ENCODE peak calls at places on chromosomes 6 and 20, in four cellular contexts. Y is lower lobe of right lung, R is epithelial cell of esophagus, T is cardiac fibroblast. G is an unnamed sample.

GRCh38 chr6:143867236-143867635 is 3.0 kb downstream of the ZC2HC1B start:
- DNase-seq in Y (no peak), R (no peak), T (no peak), G (no peak)

GRCh38 chr20:36606171-36607116 is 865 bp downstream of the RAB5IF start:
- DNase-seq in Y (peak; percentile 75), R (peak; percentile 59), T (peak; percentile 60), G (peak; percentile 8)

GRCh38 chr6:54717849-54718455 is 128.6 kb upstream of the FAM83B start:
- DNase-seq in Y (no peak), R (peak; percentile 93), T (peak; percentile 61), G (no peak)

GRCh38 chr6:32933661-32934085 is 7.2 kb downstream of the HLA-DMB start:
- DNase-seq in Y (peak; percentile 80), R (peak; percentile 77), T (peak; percentile 84), G (peak; percentile 23)

GRCh38 chr6:140567469-140567868 is 1193.0 kb upstream of the CITED2 start:
- DNase-seq in Y (no peak), R (no peak), T (peak; percentile 35), G (no peak)

GRCh38 chr6:75305573-75305972 is 21.0 kb upstream of the TMEM30A start:
- DNase-seq in Y (no peak), R (no peak), T (no peak), G (no peak)

GRCh38 chr6:37334047-37334446 is 19.7 kb upstream of the RNF8 start:
- DNase-seq in Y (no peak), R (no peak), T (no peak), G (no peak)

GRCh38 chr6:139903411-139904157 is 529.1 kb upstream of the CITED2 start:
- DNase-seq in Y (no peak), R (no peak), T (no peak), G (no peak)

GRCh38 chr6:127690092-127690491 is 113.1 kb downstream of the C6orf58 start:
- DNase-seq in Y (no peak), R (peak; percentile 26), T (peak; percentile 36), G (no peak)

GRCh38 chr6:117791012-117791411 is 115.7 kb downstream of the NUS1 start:
- DNase-seq in Y (no peak), R (no peak), T (no peak), G (no peak)

GRCh38 chr6:31792741-31793140 is 2.8 kb downstream of the VARS1 start:
- DNase-seq in Y (no peak), R (peak; percentile 89), T (peak; percentile 11), G (no peak)

GRCh38 chr20:60050193-60050960 is 92.2 kb downstream of the CDH26 start:
- DNase-seq in Y (no peak), R (peak; percentile 81), T (no peak), G (no peak)

GRCh38 chr6:168437751-168438150 is 3.2 kb upstream of the SMOC2 start:
- DNase-seq in Y (no peak), R (no peak), T (no peak), G (no peak)

GRCh38 chr20:2059411-2059810 is 42.2 kb upstream of the STK35 start:
- DNase-seq in Y (no peak), R (no peak), T (no peak), G (peak; percentile 7)

GRCh38 chr6:138004423-138005287 is 102.6 kb downstream of the PERP start:
- DNase-seq in Y (no peak), R (peak; percentile 62), T (peak; percentile 49), G (no peak)

GRCh38 chr6:124441430-124441829 is 520.8 kb upstream of the RNF217 start:
- DNase-seq in Y (no peak), R (no peak), T (no peak), G (no peak)

GRCh38 chr6:42619963-42620362 is 56.1 kb downstream of the UBR2 start:
- DNase-seq in Y (no peak), R (no peak), T (no peak), G (no peak)

GRCh38 chr6:121826156-121826810 is 390.8 kb downstream of the GJA1 start:
- DNase-seq in Y (no peak), R (peak; percentile 97), T (peak; percentile 80), G (peak; percentile 72)

GRCh38 chr6:56226946-56227879 is 20.2 kb downstream of the COL21A1 start:
- DNase-seq in Y (no peak), R (no peak), T (peak; percentile 69), G (no peak)

GRCh38 chr6:139369568-139370046 is 4.8 kb downstream of the CITED2 start:
- DNase-seq in Y (no peak), R (peak; percentile 54), T (peak; percentile 83), G (no peak)

GRCh38 chr6:167827588-167828324 is 1.0 kb downstream of the AFDN start:
- DNase-seq in Y (peak; percentile 71), R (peak; percentile 46), T (peak; percentile 58), G (no peak)

GRCh38 chr20:45629496-45630100 is at the start of gene WFDC10A:
- DNase-seq in Y (peak; percentile 64), R (peak; percentile 72), T (peak; percentile 54), G (peak; percentile 2)

GRCh38 chr20:33349493-33349892 is 51.8 kb downstream of the CDK5RAP1 start:
- DNase-seq in Y (no peak), R (no peak), T (no peak), G (no peak)

GRCh38 chr6:168165373-168165772 is 86.4 kb upstream of the FRMD1 start:
- DNase-seq in Y (no peak), R (no peak), T (no peak), G (no peak)

GRCh38 chr6:73710470-73710869 is 14.5 kb downstream of the CD109 start:
- DNase-seq in Y (no peak), R (peak; percentile 93), T (peak; percentile 42), G (no peak)

GRCh38 chr6:82521369-82521768 is 157.8 kb downstream of the TPBG start:
- DNase-seq in Y (no peak), R (peak; percentile 59), T (no peak), G (no peak)

GRCh38 chr6:92790381-92790780 is 629.0 kb downstream of the EPHA7 start:
- DNase-seq in Y (no peak), R (no peak), T (no peak), G (no peak)

GRCh38 chr6:106972500-106972899 is 2.0 kb downstream of the CD24 start:
- DNase-seq in Y (no peak), R (peak; percentile 28), T (no peak), G (no peak)

GRCh38 chr6:84227434-84228197 is at the start of gene CEP162:
- DNase-seq in Y (peak; percentile 96), R (peak; percentile 87), T (peak; percentile 89), G (peak; percentile 49)

GRCh38 chr6:21431526-21431925 is 162.0 kb upstream of the SOX4 start:
- DNase-seq in Y (no peak), R (no peak), T (no peak), G (no peak)

GRCh38 chr6:31701666-31702420 is 1.3 kb downstream of the ABHD16A start:
- DNase-seq in Y (no peak), R (no peak), T (peak; percentile 33), G (no peak)

GRCh38 chr20:21133917-21134622 is 8.2 kb downstream of the KIZ start:
- DNase-seq in Y (no peak), R (no peak), T (no peak), G (no peak)

GRCh38 chr6:130995783-130996447 is 67.1 kb downstream of the EPB41L2 start:
- DNase-seq in Y (no peak), R (no peak), T (no peak), G (no peak)

GRCh38 chr6:158818580-158819212 is 472 bp downstream of the EZR start:
- DNase-seq in Y (peak; percentile 84), R (peak; percentile 71), T (peak; percentile 65), G (no peak)

GRCh38 chr6:132132911-132133639 is 181.9 kb upstream of the CCN2 start:
- DNase-seq in Y (no peak), R (peak; percentile 85), T (peak; percentile 51), G (no peak)

GRCh38 chr6:29762051-29762450 is 38.8 kb downstream of the HLA-F start:
- DNase-seq in Y (no peak), R (peak; percentile 82), T (no peak), G (no peak)

GRCh38 chr6:137234505-137234863 is 15.3 kb upstream of the IFNGR1 start:
- DNase-seq in Y (no peak), R (peak; percentile 81), T (no peak), G (no peak)

GRCh38 chr6:102051001-102051400 is 657.5 kb downstream of the GRIK2 start:
- DNase-seq in Y (no peak), R (no peak), T (no peak), G (no peak)

GRCh38 chr20:4027590-4028265 is 12.4 kb upstream of the RNF24 start:
- DNase-seq in Y (no peak), R (no peak), T (no peak), G (no peak)

GRCh38 chr20:4022386-4023350 is 7.3 kb upstream of the RNF24 start:
- DNase-seq in Y (no peak), R (no peak), T (peak; percentile 53), G (no peak)

GRCh38 chr20:4025679-4026078 is 10.3 kb upstream of the RNF24 start:
- DNase-seq in Y (no peak), R (no peak), T (peak; percentile 12), G (no peak)

GRCh38 chr20:4025125-4025524 is 9.8 kb upstream of the RNF24 start:
- DNase-seq in Y (no peak), R (no peak), T (no peak), G (no peak)

DNA sequence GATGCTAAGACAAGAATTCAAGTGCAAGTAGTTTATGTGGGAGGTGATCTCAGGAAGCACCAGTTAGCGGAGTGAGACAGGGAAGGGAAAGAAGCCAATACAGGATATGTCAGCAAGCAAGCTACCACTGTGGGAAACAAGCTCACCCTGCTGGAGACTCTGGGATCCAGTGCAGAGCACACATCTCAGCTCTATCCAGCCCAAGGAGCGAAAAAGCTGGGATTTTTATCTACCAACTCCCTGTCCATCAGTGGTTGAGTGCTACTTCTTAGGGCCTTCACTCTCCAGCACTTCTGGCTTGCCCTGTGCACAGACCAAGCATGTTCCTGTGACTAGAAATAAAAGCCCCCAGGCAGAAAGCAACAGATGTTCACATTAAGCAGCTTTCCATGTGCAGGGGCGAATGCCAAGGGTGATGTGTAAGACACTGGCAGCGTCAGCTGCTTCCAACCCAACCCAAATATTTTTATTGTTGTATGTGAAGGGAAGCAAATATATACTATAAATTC is 10.8 kb upstream of the RNF24 start:
- DNase-seq in Y (no peak), R (peak; percentile 74), T (peak; percentile 93), G (no peak)
- TF ChIP-seq CTCF in Y (peak; percentile 24), R (peak; percentile 56), T (peak; percentile 68), G (peak; percentile 22)

GRCh38 chr6:41374618-41375590 is 39.5 kb downstream of the NCR2 start:
- DNase-seq in Y (no peak), R (no peak), T (no peak), G (peak; percentile 14)

GRCh38 chr6:41372526-41373366 is 37.3 kb downstream of the NCR2 start:
- DNase-seq in Y (no peak), R (no peak), T (no peak), G (no peak)

GRCh38 chr6:41373919-41374617 is 38.7 kb downstream of the NCR2 start:
- DNase-seq in Y (no peak), R (no peak), T (no peak), G (no peak)

GRCh38 chr6:41371992-41372525 is 36.7 kb downstream of the NCR2 start:
- DNase-seq in Y (no peak), R (peak; percentile 20), T (peak; percentile 21), G (no peak)

GRCh38 chr6:41373367-41373918 is 38.0 kb downstream of the NCR2 start:
- DNase-seq in Y (no peak), R (no peak), T (no peak), G (no peak)
- H3K4me3 ChIP-seq in Y (no peak overlapping the region), R (no peak overlapping the region), T (no peak overlapping the region), G (no peak overlapping the region)

GRCh38 chr6:100370265-100370664 is 94.5 kb downstream of the SIM1 start:
- DNase-seq in Y (no peak), R (no peak), T (no peak), G (no peak)
- TF ChIP-seq CTCF in Y (no peak), R (no peak), T (peak; percentile 18), G (peak; percentile 32)

GRCh38 chr6:150275489-150275888 is 93.3 kb upstream of the IYD start:
- DNase-seq in Y (no peak), R (no peak), T (no peak), G (no peak)
- H3K4me3 ChIP-seq in Y (no peak overlapping the region), R (no peak overlapping the region), T (no peak overlapping the region), G (no peak overlapping the region)

G was measured in retinal pigment epithelial cell.